ENCODE peak calls at places on chromosomes 7 and 10, in seven cellular contexts. Q, J, P, N, X, I and G are unnamed samples.
A peak's percentile ranks its signal among the peaks of the same experiment; 100 is the strongest.

GRCh38 chr10:50550291-50550839 is 73.4 kb downstream of the SGMS1 start:
- DNase-seq in Q (no peak), P (no peak), J (no peak), N (no peak), I (no peak), X (no peak), G (no peak)

GRCh38 chr10:83539528-83540308 is 599.6 kb upstream of the GHITM start:
- DNase-seq in J (no peak), I (no peak), Q (no peak), P (no peak), N (no peak), X (no peak), G (peak; percentile 63)

GRCh38 chr10:48476279-48476982 is 128.4 kb downstream of the ARHGAP22 start:
- DNase-seq in N (no peak), J (no peak), X (no peak), Q (peak; percentile 13), I (no peak), P (no peak), G (no peak)

GRCh38 chr7:81776159-81776558 is 6.3 kb upstream of the HGF start:
- DNase-seq in I (no peak), X (no peak), Q (no peak), N (no peak), P (no peak), J (no peak), G (no peak)

GRCh38 chr10:130108934-130109604 is 1.6 kb downstream of the C10orf143 start:
- DNase-seq in J (no peak), Q (no peak), N (no peak), P (no peak), X (no peak), I (no peak), G (no peak)

GRCh38 chr10:122646511-122647382 is 52.9 kb downstream of the C10orf120 start:
- DNase-seq in P (no peak), Q (peak; percentile 38), I (no peak), X (no peak), N (no peak), J (no peak), G (no peak)

GRCh38 chr10:82796510-82796909 is 921.5 kb downstream of the NRG3 start:
- DNase-seq in I (no peak), X (no peak), P (no peak), Q (no peak), N (no peak), J (no peak), G (no peak)

GRCh38 chr10:79436066-79436849 is 9.2 kb downstream of the ZCCHC24 start:
- DNase-seq in I (no peak), P (no peak), Q (no peak), X (no peak), N (no peak), J (no peak), G (no peak)

GRCh38 chr7:101804087-101804631 is 13.3 kb upstream of the CUX1 start:
- DNase-seq in J (peak; percentile 75), I (no peak), N (no peak), Q (no peak), P (no peak), X (peak; percentile 42), G (no peak)

GRCh38 chr10:97865488-97865887 is 15.8 kb downstream of the GOLGA7B start:
- DNase-seq in J (no peak), Q (no peak), P (no peak), I (no peak), N (no peak), X (no peak), G (no peak)

GRCh38 chr7:7157177-7157886 is 25.0 kb upstream of the C1GALT1 start:
- DNase-seq in Q (peak; percentile 59), P (no peak), N (no peak), J (peak; percentile 89), I (peak; percentile 17), X (peak; percentile 68), G (no peak)

GRCh38 chr10:44281089-44281613 is 103.7 kb downstream of the CXCL12 start:
- DNase-seq in N (no peak), P (peak; percentile 12), Q (no peak), X (no peak), J (no peak), I (no peak), G (no peak)

GRCh38 chr7:84529480-84530205 is 335.1 kb upstream of the SEMA3A start:
- DNase-seq in I (no peak), J (no peak), X (no peak), Q (no peak), N (no peak), P (no peak), G (no peak)

GRCh38 chr10:103231047-103231551 is 14.6 kb upstream of the RPEL1 start:
- DNase-seq in X (no peak), I (no peak), J (no peak), P (no peak), Q (no peak), N (no peak), G (no peak)

GRCh38 chr10:118781536-118781935 is 26.8 kb upstream of the CACUL1 start:
- DNase-seq in N (no peak), X (no peak), J (no peak), I (no peak), P (peak; percentile 78), Q (no peak), G (no peak)

GRCh38 chr7:17097668-17098297 is 200.7 kb upstream of the AHR start:
- DNase-seq in I (no peak), P (no peak), N (no peak), X (no peak), J (no peak), Q (no peak), G (no peak)

GRCh38 chr10:66783296-66783695 is 142.5 kb upstream of the LRRTM3 start:
- DNase-seq in P (no peak), N (no peak), I (no peak), X (no peak), Q (no peak), J (no peak), G (no peak)

GRCh38 chr7:50264908-50265307 is 39.6 kb upstream of the IKZF1 start:
- DNase-seq in Q (no peak), P (no peak), J (no peak), X (no peak), N (no peak), I (no peak), G (no peak)

GRCh38 chr7:107506683-107507339 is 37.0 kb downstream of the GPR22 start:
- DNase-seq in X (no peak), I (no peak), P (no peak), Q (no peak), N (no peak), J (no peak), G (no peak)

GRCh38 chr7:150337179-150337578 is 4.2 kb downstream of the RARRES2 start:
- DNase-seq in P (no peak), I (no peak), J (no peak), Q (no peak), X (no peak), N (no peak), G (no peak)

GRCh38 chr10:114920459-114920858 is 17.5 kb upstream of the TRUB1 start:
- DNase-seq in Q (no peak), I (no peak), X (no peak), P (no peak), N (no peak), J (no peak), G (no peak)

GRCh38 chr7:32221756-32222155 is 151.5 kb upstream of the PDE1C start:
- DNase-seq in P (no peak), I (no peak), N (no peak), X (no peak), J (no peak), Q (no peak), G (no peak)

GRCh38 chr10:29386347-29386999 is 97.6 kb downstream of the LYZL1 start:
- DNase-seq in P (peak; percentile 19), N (no peak), J (peak; percentile 30), X (no peak), I (no peak), Q (no peak), G (no peak)

GRCh38 chr7:107404740-107405537 is 64.9 kb upstream of the GPR22 start:
- DNase-seq in I (no peak), J (no peak), P (no peak), X (no peak), Q (no peak), N (no peak), G (no peak)